ENCODE peak calls at places on chromosomes 2 and 18, in ten cellular contexts. Y is fibroblast of pulmonary artery, M is iris pigment epithelial cell, P is HFFc6, X is mammary epithelial cell, W is hypothalamus, U is amygdala, I is SHP77, S is HCEC 1CT, N is GM03348. B is an unnamed sample.

GRCh38 chr18:62420513-62421209 is 95.6 kb downstream of the TNFRSF11A start:
- DNase-seq in N (peak), W (no peak), I (no peak), U (no peak), M (peak), X (peak), P (no peak), Y (peak), S (peak), B (peak)

GRCh38 chr2:180077295-180077906 is 70.3 kb upstream of the CWC22 start:
- DNase-seq in M (peak), Y (peak), P (peak), W (no peak), N (peak), I (peak), U (no peak), S (peak), X (peak), B (peak)

GRCh38 chr2:149348291-149348690 is 17.9 kb downstream of the LYPD6 start:
- DNase-seq in I (no peak), S (no peak), P (no peak), X (no peak), M (no peak), U (no peak), W (no peak), Y (no peak), N (no peak), B (no peak)

GRCh38 chr2:182506606-182507005 is 79.8 kb upstream of the PDE1A start:
- DNase-seq in I (no peak), S (peak), U (no peak), W (no peak), X (no peak), N (no peak), Y (peak), P (peak), M (peak), B (peak)

GRCh38 chr2:110678457-110679336 is 834 bp upstream of the BUB1 start:
- DNase-seq in N (peak), S (no peak), Y (peak), U (no peak), P (peak), W (no peak), X (peak), M (no peak), I (peak), B (peak)

GRCh38 chr2:101998556-101999121 is 6.9 kb downstream of the IL1R2 start:
- DNase-seq in N (no peak), W (no peak), X (no peak), M (no peak), U (no peak), S (no peak), Y (no peak), P (no peak), I (no peak), B (no peak)

GRCh38 chr2:184006998-184007397 is 591.3 kb upstream of the ZNF804A start:
- DNase-seq in W (no peak), N (no peak), X (no peak), Y (no peak), I (peak), P (no peak), S (no peak), M (no peak), U (no peak), B (no peak)

GRCh38 chr2:3460161-3460560 is 59.2 kb downstream of the ADI1 start:
- DNase-seq in W (no peak), Y (no peak), S (no peak), M (no peak), U (no peak), X (no peak), P (no peak), N (no peak), I (no peak), B (no peak)

GRCh38 chr2:206432432-206433082 is 10.8 kb upstream of the ADAM23 start:
- DNase-seq in N (no peak), Y (no peak), I (no peak), M (no peak), S (no peak), U (no peak), X (no peak), W (no peak), P (no peak), B (no peak)